ENCODE peak calls at places on chromosomes 1 and 21, in nine cellular contexts. K is A673, M is fibroblast of villous mesenchyme, G is mammary epithelial cell, R is foreskin fibroblast, V is NT2/D1, Q is AG04450, P is Caco-2, O is adipocyte. H is an unnamed sample.

GRCh38 chr1:214123061-214123784 is 135.4 kb downstream of the PROX1 start:
- DNase-seq in K (peak; percentile 55), M (peak; percentile 61), G (peak; percentile 46), R (peak; percentile 68), V (peak; percentile 85), Q (peak; percentile 10), P (peak; percentile 75), O (peak; percentile 85), H (peak; percentile 53)

GRCh38 chr1:42551150-42551549 is 88.1 kb downstream of the CCDC30 start:
- DNase-seq in K (no peak), M (no peak), G (no peak), R (no peak), V (no peak), Q (no peak), P (no peak), O (no peak), H (no peak)

GRCh38 chr1:110339427-110340206 is 440 bp downstream of the RBM15 start:
- DNase-seq in K (peak; percentile 58), M (peak; percentile 59), G (no peak), R (peak; percentile 76), V (peak; percentile 18), Q (peak; percentile 7), P (peak; percentile 53), O (peak; percentile 77), H (no peak)

GRCh38 chr1:206544562-206545257 is 37.4 kb downstream of the RASSF5 start:
- DNase-seq in K (peak; percentile 71), M (peak; percentile 47), G (peak; percentile 31), R (peak; percentile 65), V (peak; percentile 86), Q (no peak), P (peak; percentile 89), O (peak; percentile 79), H (peak; percentile 42)

GRCh38 chr1:116521186-116521585 is 49.6 kb downstream of the CD58 start:
- DNase-seq in K (no peak), M (peak; percentile 24), G (no peak), R (peak; percentile 82), V (no peak), Q (no peak), P (no peak), O (peak; percentile 45), H (no peak)

GRCh38 chr1:168613689-168614655 is 37.6 kb downstream of the XCL1 start:
- DNase-seq in K (peak; percentile 59), M (peak; percentile 11), G (no peak), R (peak; percentile 5), V (no peak), Q (no peak), P (no peak), O (no peak), H (no peak)

GRCh38 chr21:32096411-32096810 is 182.4 kb downstream of the MIS18A start:
- DNase-seq in K (peak; percentile 30), M (no peak), G (no peak), R (no peak), V (peak; percentile 56), Q (no peak), P (peak; percentile 18), O (no peak), H (peak; percentile 59)

GRCh38 chr1:21795075-21795474 is 12.1 kb upstream of the USP48 start:
- DNase-seq in K (no peak), M (no peak), G (no peak), R (no peak), V (no peak), Q (no peak), P (no peak), O (no peak), H (no peak)

GRCh38 chr21:45982758-45983731 is 1.5 kb downstream of the COL6A1 start:
- DNase-seq in K (no peak), M (no peak), G (no peak), R (peak; percentile 47), V (no peak), Q (no peak), P (no peak), O (peak; percentile 46), H (no peak)

GRCh38 chr21:45982256-45982757 is 737 bp downstream of the COL6A1 start:
- DNase-seq in K (no peak), M (no peak), G (no peak), R (peak; percentile 33), V (no peak), Q (no peak), P (no peak), O (peak; percentile 54), H (peak; percentile 38)

GRCh38 chr21:45985471-45986315 is 4.1 kb downstream of the COL6A1 start:
- DNase-seq in K (no peak), M (no peak), G (no peak), R (no peak), V (no peak), Q (no peak), P (no peak), O (no peak), H (no peak)

GRCh38 chr21:45984584-45985095 is 3.1 kb downstream of the COL6A1 start:
- DNase-seq in K (no peak), M (no peak), G (no peak), R (no peak), V (no peak), Q (no peak), P (no peak), O (no peak), H (no peak)

GRCh38 chr21:45983981-45984551 is 2.5 kb downstream of the COL6A1 start:
- DNase-seq in K (no peak), M (peak; percentile 66), G (no peak), R (peak; percentile 59), V (no peak), Q (no peak), P (no peak), O (no peak), H (no peak)
- H3K4me3 ChIP-seq in K (no peak overlapping the region), M (peak overlapping the region; percentile 99), G (no peak overlapping the region), R (peak overlapping the region; percentile 97), V (no peak overlapping the region), Q (peak overlapping the region; percentile 98), P (no peak overlapping the region), O (peak overlapping the region; percentile 94), H (no peak overlapping the region)

GRCh38 chr1:179326746-179327145 is 33.1 kb downstream of the SOAT1 start:
- DNase-seq in K (no peak), M (no peak), G (no peak), R (no peak), V (no peak), Q (no peak), P (no peak), O (no peak), H (no peak)

GRCh38 chr1:179327679-179328078 is 34.1 kb downstream of the SOAT1 start:
- DNase-seq in K (no peak), M (peak; percentile 92), G (no peak), R (peak; percentile 18), V (no peak), Q (no peak), P (no peak), O (peak; percentile 13), H (no peak)

GRCh38 chr1:179329862-179330261 is 35.9 kb upstream of the AXDND1 start:
- DNase-seq in K (no peak), M (no peak), G (no peak), R (no peak), V (no peak), Q (no peak), P (no peak), O (no peak), H (no peak)

GRCh38 chr1:179322481-179323026 is 29.0 kb downstream of the SOAT1 start:
- DNase-seq in K (no peak), M (peak; percentile 63), G (no peak), R (no peak), V (no peak), Q (no peak), P (no peak), O (no peak), H (no peak)

GRCh38 chr1:179325836-179326235 is 32.2 kb downstream of the SOAT1 start:
- DNase-seq in K (no peak), M (no peak), G (no peak), R (no peak), V (no peak), Q (no peak), P (no peak), O (no peak), H (no peak)
- H3K4me3 ChIP-seq in K (no peak overlapping the region), M (no peak overlapping the region), G (no peak overlapping the region), R (no peak overlapping the region), V (no peak overlapping the region), Q (no peak overlapping the region), P (no peak overlapping the region), O (no peak overlapping the region), H (no peak overlapping the region)

GRCh38 chr1:115337276-115337632 is 795 bp downstream of the NGF start:
- DNase-seq in K (no peak), M (no peak), G (no peak), R (peak; percentile 22), V (peak; percentile 43), Q (no peak), P (no peak), O (peak; percentile 36), H (no peak)

GRCh38 chr1:115336741-115337140 is 1.3 kb downstream of the NGF start:
- DNase-seq in K (peak; percentile 20), M (no peak), G (no peak), R (no peak), V (no peak), Q (no peak), P (no peak), O (no peak), H (no peak)

GRCh38 chr1:115340879-115341278 is 2.8 kb upstream of the NGF start:
- DNase-seq in K (no peak), M (no peak), G (no peak), R (peak; percentile 27), V (no peak), Q (no peak), P (no peak), O (peak; percentile 38), H (no peak)

GRCh38 chr1:115337633-115338456 is at the start of gene NGF:
- DNase-seq in K (peak; percentile 74), M (no peak), G (peak; percentile 31), R (peak; percentile 79), V (peak; percentile 85), Q (peak; percentile 32), P (no peak), O (peak; percentile 87), H (no peak)

GRCh38 chr1:115338457-115338820 is 390 bp upstream of the NGF start:
- DNase-seq in K (no peak), M (no peak), G (no peak), R (no peak), V (no peak), Q (no peak), P (no peak), O (no peak), H (no peak)
- H3K4me3 ChIP-seq in K (no peak overlapping the region), M (no peak overlapping the region), G (no peak overlapping the region), R (peak overlapping the region; percentile 90), V (peak overlapping the region; percentile 84), Q (peak overlapping the region; percentile 93), P (no peak overlapping the region), O (no peak overlapping the region), H (no peak overlapping the region)

GRCh38 chr1:156434976-156435550 is 65.5 kb downstream of the MEF2D start:
- DNase-seq in K (no peak), M (no peak), G (no peak), R (no peak), V (no peak), Q (no peak), P (no peak), O (no peak), H (no peak)
- H3K4me3 ChIP-seq in K (no peak overlapping the region), M (no peak overlapping the region), G (no peak overlapping the region), R (no peak overlapping the region), V (no peak overlapping the region), Q (no peak overlapping the region), P (no peak overlapping the region), O (no peak overlapping the region), H (no peak overlapping the region)

H was measured in HAP-1.